ENCODE peak calls at places on chromosomes 4 and X, in eight cellular contexts. D is neural crest cell, Z is AG10803, N is tibial nerve, C is endothelial cell, T is GM12864, B is natural killer cell, O is astrocyte of the spinal cord. L is an unnamed sample.

GRCh38 chrX:22025751-22026150 is 6.4 kb upstream of the PHEX start:
- DNase-seq in B (no peak), O (no peak), C (no peak), D (no peak), T (no peak), Z (no peak), N (no peak), L (no peak)

GRCh38 chr4:42397635-42398447 is 553 bp downstream of the SHISA3 start:
- DNase-seq in O (peak), D (peak), C (peak), B (no peak), N (no peak), T (no peak), Z (no peak), L (no peak)

GRCh38 chrX:23902419-23902818 is 5.3 kb downstream of the APOO start:
- DNase-seq in N (no peak), Z (peak), O (peak), T (no peak), B (no peak), D (no peak), C (no peak), L (no peak)

GRCh38 chrX:22247169-22247568 is 25.5 kb upstream of the CBLL2 start:
- DNase-seq in O (peak), B (no peak), C (no peak), T (no peak), Z (peak), N (no peak), D (no peak), L (no peak)

GRCh38 chr4:8315343-8316250 is 46.0 kb downstream of the HTRA3 start:
- DNase-seq in Z (peak), B (peak), T (no peak), N (no peak), D (peak), O (peak), C (no peak), L (no peak)

GRCh38 chrX:69153060-69153730 is 12.1 kb downstream of the PJA1 start:
- DNase-seq in T (no peak), B (no peak), O (no peak), D (peak), Z (peak), N (peak), C (no peak), L (no peak)

GRCh38 chrX:19864736-19865135 is 22.7 kb downstream of the SH3KBP1 start:
- DNase-seq in Z (no peak), C (no peak), T (no peak), N (no peak), O (no peak), B (no peak), D (no peak), L (no peak)

GRCh38 chrX:68842351-68842750 is 13.5 kb downstream of the EFNB1 start:
- DNase-seq in C (no peak), D (no peak), B (no peak), N (no peak), O (no peak), T (no peak), Z (no peak), L (no peak)

GRCh38 chrX:43741843-43742573 is 85.9 kb downstream of the MAOA start:
- DNase-seq in O (peak), N (no peak), T (no peak), B (no peak), C (no peak), Z (peak), D (no peak), L (no peak)

GRCh38 chr4:7761720-7762119 is 177.9 kb downstream of the AFAP1 start:
- DNase-seq in T (no peak), C (peak), B (peak), O (no peak), Z (peak), D (peak), N (peak), L (peak)

GRCh38 chrX:124573458-124573857 is 227.1 kb downstream of the SH2D1A start:
- DNase-seq in T (no peak), Z (peak), D (no peak), C (no peak), N (no peak), B (no peak), O (no peak), L (no peak)

GRCh38 chrX:18877472-18877871 is 106.4 kb downstream of the PHKA2 start:
- DNase-seq in C (no peak), O (no peak), B (no peak), D (no peak), T (no peak), N (no peak), Z (no peak), L (no peak)

GRCh38 chr4:146621-147020 is 22.3 kb downstream of the ZNF718 start:
- DNase-seq in D (no peak), B (no peak), Z (no peak), T (no peak), O (no peak), C (no peak), N (no peak), L (no peak)

GRCh38 chr4:8709729-8710360 is 117.3 kb downstream of the CPZ start:
- DNase-seq in B (no peak), N (peak), Z (no peak), T (no peak), O (no peak), C (no peak), D (no peak), L (no peak)

GRCh38 chr4:154982187-154983047 is 201.3 kb downstream of the RBM46 start:
- DNase-seq in O (peak), T (no peak), Z (peak), D (peak), B (no peak), C (peak), N (peak), L (no peak)

GRCh38 chr4:174604198-174604597 is 81.9 kb upstream of the HPGD start:
- DNase-seq in Z (no peak), O (peak), N (no peak), C (no peak), T (no peak), D (no peak), B (no peak), L (no peak)

GRCh38 chr4:58247792-58248191 is 1137.6 kb upstream of the IGFBP7 start:
- DNase-seq in B (no peak), N (no peak), C (peak), O (no peak), D (no peak), T (no peak), Z (no peak), L (no peak)
- TF ChIP-seq CTCF in B (no peak), N (no peak), C (no peak), O (no peak), D (no peak), T (no peak), Z (no peak), L (no peak)

GRCh38 chr4:83962492-83962891 is 426.6 kb downstream of the GPAT3 start:
- DNase-seq in O (no peak), Z (no peak), T (no peak), C (no peak), D (no peak), N (no peak), B (no peak), L (no peak)

GRCh38 chr4:83964996-83965541 is 429.2 kb downstream of the GPAT3 start:
- DNase-seq in C (no peak), B (no peak), D (no peak), N (no peak), T (no peak), O (peak), Z (peak), L (no peak)

GRCh38 chr4:83959160-83959559 is 423.3 kb downstream of the GPAT3 start:
- DNase-seq in Z (no peak), C (no peak), D (no peak), N (no peak), T (no peak), O (no peak), B (no peak), L (no peak)

GRCh38 chr4:83961575-83961974 is 425.7 kb downstream of the GPAT3 start:
- DNase-seq in O (peak), B (no peak), T (no peak), Z (peak), C (no peak), N (no peak), D (no peak), L (no peak)
- TF ChIP-seq CTCF in O (no peak), B (no peak), T (no peak), Z (peak), C (no peak), N (no peak), D (no peak), L (no peak)

GRCh38 chrX:110045988-110046387 is 43.1 kb downstream of the TMEM164 start:
- DNase-seq in O (no peak), C (no peak), T (no peak), Z (no peak), N (no peak), B (no peak), D (no peak), L (no peak)
- TF ChIP-seq CTCF in O (no peak), C (no peak), T (peak), Z (no peak), N (no peak), B (no peak), D (peak), L (no peak)

DNA sequence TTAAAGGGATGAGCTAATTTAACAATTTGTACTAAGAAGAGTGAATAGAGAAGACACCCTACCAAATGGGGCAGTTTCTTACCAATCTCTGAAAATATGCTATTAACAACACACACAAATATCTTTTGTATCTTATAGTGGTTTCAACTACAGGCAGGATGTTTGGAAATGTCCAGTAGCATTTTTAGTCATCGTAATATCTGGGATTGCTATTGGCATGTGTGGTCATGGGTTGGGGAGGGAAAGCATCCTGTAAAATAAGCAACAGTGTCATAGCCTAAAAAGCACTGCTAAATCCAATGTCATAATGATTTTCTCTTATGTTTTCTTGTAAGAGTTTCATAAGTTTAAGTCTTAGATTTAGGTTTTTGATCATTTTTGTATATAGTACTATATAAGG is 29.3 kb upstream of the ABCG2 start:
- DNase-seq in O (no peak), Z (no peak), T (no peak), D (no peak), N (no peak), B (no peak), C (no peak), L (no peak)
- TF ChIP-seq CTCF in O (no peak), Z (no peak), T (no peak), D (no peak), N (no peak), B (no peak), C (no peak), L (no peak)

DNA sequence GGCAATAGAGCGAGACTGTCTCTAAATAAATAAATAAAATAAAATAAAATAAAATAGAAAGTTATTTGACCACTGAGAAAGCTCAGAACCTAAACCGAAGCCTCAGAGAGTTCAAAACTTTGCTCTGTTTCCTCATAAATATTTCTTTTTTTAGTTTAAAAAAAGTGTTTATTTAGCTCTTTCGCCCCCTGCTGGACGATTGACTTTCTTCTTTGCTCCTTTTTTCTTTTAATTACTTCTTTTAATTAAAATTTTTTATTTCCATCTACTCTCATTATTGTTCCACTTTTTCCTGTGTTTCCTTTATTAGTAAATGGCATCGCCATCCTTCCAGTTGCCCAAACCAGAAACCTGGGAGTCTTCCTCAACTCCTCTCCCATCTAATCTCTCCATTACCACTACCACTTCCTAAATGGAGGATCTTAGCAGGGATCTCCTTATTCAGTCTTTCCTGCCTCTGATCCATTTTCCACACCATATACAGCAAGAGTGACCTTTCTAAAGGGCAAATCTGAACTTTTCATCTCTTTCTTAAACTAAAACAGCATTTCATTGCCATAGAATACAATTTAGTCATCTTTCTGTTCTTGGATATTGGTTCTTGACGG is 728 bp upstream of the IL13RA2 start:
- DNase-seq in D (no peak), Z (no peak), B (no peak), T (no peak), N (no peak), C (no peak), O (no peak), L (no peak)
- TF ChIP-seq CTCF in D (peak), Z (peak), B (no peak), T (no peak), N (peak), C (peak), O (no peak), L (no peak)

L was measured in thoracic aorta.